ENCODE peak calls at places on chromosomes 6 and 20, in four cellular contexts. Q is HepG2, Z is K562, C is H1. V is an unnamed sample.

GRCh38 chr6:85459224-85459901 is 9.5 kb downstream of the NT5E start:
- DNase-seq in C (no peak), Q (no peak), Z (no peak), V (no peak)

GRCh38 chr6:99330159-99330558 is 19.3 kb downstream of the FAXC start:
- DNase-seq in Q (peak), C (no peak), Z (peak), V (peak)

GRCh38 chr20:12617076-12617475 is 391.7 kb upstream of the SPTLC3 start:
- DNase-seq in C (no peak), Q (no peak), Z (no peak), V (no peak)

GRCh38 chr6:109920911-109921310 is 57.2 kb upstream of the GPR6 start:
- DNase-seq in Z (no peak), Q (no peak), C (no peak), V (no peak)

GRCh38 chr20:12435254-12435653 is 517.6 kb downstream of the BTBD3 start:
- DNase-seq in Z (no peak), Q (no peak), C (no peak), V (no peak)

GRCh38 chr6:45942953-45943352 is 72.7 kb downstream of the CLIC5 start:
- DNase-seq in C (no peak), Z (no peak), Q (no peak), V (no peak)

GRCh38 chr20:34123309-34123708 is 11.3 kb upstream of the EIF2S2 start:
- DNase-seq in Z (no peak), Q (no peak), C (no peak), V (no peak)

GRCh38 chr20:19176483-19176882 is 36.0 kb upstream of the SLC24A3 start:
- DNase-seq in Q (no peak), C (no peak), Z (no peak), V (no peak)

GRCh38 chr6:163133017-163133416 is 281.5 kb upstream of the QKI start:
- DNase-seq in Q (no peak), Z (no peak), C (no peak), V (no peak)

GRCh38 chr6:38404355-38404754 is 235.4 kb downstream of the BTBD9 start:
- DNase-seq in Q (peak), Z (no peak), C (no peak), V (peak)

GRCh38 chr6:88982720-88983119 is 19.3 kb upstream of the RNGTT start:
- DNase-seq in Q (peak), C (no peak), Z (peak), V (peak)

GRCh38 chr6:89310929-89311328 is 4.2 kb downstream of the GABRR2 start:
- DNase-seq in Z (no peak), Q (no peak), C (no peak), V (no peak)

DNA sequence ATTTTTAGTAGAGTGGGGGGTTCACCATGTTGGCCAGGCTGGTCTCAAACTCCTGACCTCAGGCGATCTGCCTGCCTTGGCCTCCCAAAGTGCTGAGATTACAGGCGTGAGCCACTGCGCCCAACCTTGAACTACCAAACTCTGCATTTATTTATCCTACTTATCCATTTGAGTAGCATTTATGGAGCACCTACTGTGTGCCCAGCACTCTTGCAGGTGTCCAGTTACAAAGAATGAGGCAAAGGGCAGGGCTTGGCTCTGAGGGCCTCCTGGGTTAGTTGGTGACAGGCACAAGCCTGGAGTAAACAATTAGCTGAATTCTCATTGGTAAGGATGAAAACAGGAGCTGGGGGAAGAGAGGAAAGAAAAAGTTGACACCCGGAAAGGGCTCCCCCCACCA is 93.4 kb upstream of the FOXP4 start:
- DNase-seq in C (no peak), Q (no peak), Z (no peak), V (no peak)
- TF ChIP-seq HDAC2 in C (no peak), Q (no peak), Z (no peak), V (no peak)

DNA sequence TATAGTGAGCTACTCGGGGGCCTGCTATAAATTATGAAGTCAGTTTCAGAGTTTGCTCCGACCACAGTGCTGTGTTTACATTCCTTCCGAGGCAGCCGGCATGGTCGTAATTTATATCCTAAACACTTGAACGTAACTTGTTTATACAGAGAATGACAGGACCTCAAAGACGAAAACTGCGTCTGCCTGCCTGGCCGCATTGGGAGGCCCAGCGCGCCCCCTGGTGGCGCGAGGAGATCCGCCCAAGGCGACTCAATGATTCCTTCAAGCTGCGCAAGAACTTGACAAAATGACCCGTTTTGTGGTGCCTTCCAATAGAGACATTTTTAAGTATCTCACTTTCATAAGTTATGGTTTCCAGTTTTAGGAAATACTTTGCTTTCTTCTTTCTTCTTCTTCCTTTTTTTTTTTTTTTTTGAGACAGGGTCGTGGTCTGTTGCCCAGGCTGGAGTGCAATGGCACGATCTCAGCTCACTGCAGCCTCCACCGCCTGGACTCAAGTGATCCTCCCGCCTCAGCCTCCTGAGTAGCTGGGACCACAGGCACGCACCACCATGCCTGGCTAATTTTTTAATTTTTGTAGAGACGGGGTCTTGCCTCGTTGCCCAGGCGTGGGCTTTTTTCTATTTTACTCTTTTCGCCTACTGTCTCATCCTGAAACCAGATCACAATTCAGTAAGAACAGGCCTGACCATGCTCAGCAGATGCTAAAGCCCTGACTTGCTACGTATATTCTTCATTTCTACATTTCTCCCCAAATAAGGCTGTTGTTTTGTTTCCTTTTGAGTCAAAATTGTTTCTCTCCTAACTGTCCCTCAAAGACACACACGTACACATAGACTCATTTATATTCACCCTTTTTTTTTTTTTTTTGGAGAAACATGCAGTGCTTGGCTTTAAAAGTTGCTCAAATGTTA is 7.8 kb downstream of the FOXF2 start:
- DNase-seq in C (no peak), Q (peak), Z (peak), V (peak)
- TF ChIP-seq POLR2A in C (no peak), Q (no peak), Z (no peak), V (no peak)

GRCh38 chr6:106421491-106421890 is 61.0 kb downstream of the CRYBG1 start:
- DNase-seq in C (no peak), Z (no peak), Q (no peak), V (no peak)
- TF ChIP-seq ZNF274 in C (no peak), Z (no peak), Q (no peak), V (no peak)

GRCh38 chr6:131694832-131695426 is 6.3 kb downstream of the OR2A4 start:
- DNase-seq in Z (peak), Q (peak), C (peak), V (no peak)
- TF ChIP-seq HDAC2 in Z (no peak), Q (no peak), C (no peak), V (no peak)

GRCh38 chr6:41787219-41787917 is at the start of gene TOMM6:
- DNase-seq in Q (peak), C (peak), Z (peak), V (peak)
- TF ChIP-seq POLR2A in Q (peak), C (peak), Z (peak), V (peak)

DNA sequence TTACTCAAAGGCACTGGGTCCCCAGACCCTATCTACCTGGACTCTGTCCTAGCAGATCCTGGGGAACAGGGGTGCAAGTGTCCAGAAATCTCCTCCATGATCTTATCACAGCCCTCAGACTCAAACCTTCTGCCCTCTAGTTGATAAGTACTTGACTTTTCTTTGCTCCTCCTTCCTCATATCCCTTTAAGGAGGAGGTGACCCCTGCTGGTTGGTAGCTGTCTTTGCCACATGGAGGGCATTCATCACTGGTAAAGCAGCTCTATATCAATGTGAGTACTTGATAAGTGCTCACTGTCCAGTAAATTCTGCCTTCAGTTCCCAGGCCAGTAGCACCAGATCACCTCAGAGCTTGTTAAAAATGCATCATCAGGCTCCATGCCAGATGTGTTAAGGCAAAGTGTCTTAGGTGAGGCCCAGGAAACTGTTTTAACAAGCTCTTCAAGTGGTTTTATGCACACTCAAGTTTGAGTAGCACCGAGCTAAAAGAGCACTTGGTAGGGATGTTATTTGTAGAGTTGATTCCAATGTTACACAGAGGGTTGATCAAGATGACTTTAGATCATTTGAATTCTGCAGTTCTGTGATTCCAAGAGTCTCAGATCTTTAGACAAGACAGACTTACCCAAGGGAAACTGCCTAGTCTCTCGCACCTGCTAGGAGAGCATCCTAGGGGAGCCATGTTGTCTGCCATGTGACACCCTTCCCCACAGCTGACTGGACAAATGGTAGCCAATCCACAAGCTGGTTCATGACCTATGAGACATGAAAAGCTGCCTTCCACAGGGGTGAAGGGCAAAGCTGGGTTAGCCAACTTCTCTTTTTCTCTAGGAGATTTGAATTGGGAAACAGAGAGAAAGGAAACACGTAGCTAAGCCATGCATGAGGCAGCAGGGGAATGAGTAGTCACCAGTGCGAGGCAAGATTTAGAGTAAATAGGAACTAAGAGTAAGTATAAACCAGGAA is 18.6 kb downstream of the TREML2 start:
- DNase-seq in C (no peak), Z (peak), Q (peak), V (no peak)
- TF ChIP-seq ZNF274 in C (no peak), Z (no peak), Q (no peak), V (no peak)

DNA sequence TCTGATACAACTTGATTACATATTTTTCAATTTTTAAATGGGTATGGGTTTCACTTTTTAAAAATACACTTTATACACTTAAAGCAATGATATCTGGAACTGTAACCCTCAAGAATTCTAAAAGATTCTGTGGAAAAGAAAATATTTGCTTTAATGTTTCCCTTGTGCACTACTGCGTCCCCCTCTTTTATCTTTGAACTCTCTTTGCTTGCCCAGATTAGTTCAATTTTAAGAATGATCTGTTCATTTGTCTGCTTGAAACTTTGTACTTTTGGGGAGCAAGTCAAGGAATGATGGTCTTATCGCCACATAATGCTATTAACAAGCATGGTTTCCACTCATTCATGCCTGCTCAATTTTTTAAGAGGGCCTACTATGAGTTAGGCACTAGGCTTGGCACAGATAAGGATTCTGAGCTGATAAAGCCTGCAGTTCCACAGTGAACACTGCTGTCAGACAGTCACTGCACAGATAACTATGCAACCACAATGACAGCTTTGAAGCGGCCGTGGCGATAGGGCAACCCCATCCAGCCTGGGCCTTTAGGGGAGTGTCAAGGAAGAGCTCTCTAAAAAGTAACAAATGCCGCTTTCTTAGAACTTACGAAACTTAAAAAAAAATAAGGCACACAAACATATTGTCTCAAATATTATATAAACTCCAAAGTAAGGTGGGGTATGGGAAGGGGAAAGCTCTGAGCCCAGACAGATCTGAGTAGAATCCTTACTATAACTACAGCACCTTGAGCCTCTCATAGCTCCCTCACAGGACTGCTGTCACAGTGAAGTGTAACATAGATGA is 29.7 kb downstream of the FYN start:
- DNase-seq in Q (peak), C (no peak), Z (peak), V (no peak)
- TF ChIP-seq HDAC2 in Q (no peak), C (no peak), Z (peak), V (no peak)